ENCODE peak calls at places on chromosome 20, in six cellular contexts. Z is sigmoid colon, Q is lower lobe of right lung, Y is heart right ventricle, T is right lobe of liver, A is prostate gland. B is an unnamed sample. For H3K4me1, the result is how much of the 10 kb centered on the place peaks cover.

GRCh38 chr20:9532069-9532809 is 17.8 kb downstream of the LAMP5 start:
- DNase-seq in A (no peak), T (no peak), Q (no peak), Y (no peak), Z (no peak), B (no peak)

GRCh38 chr20:8583209-8584106 is 451.4 kb downstream of the PLCB1 start:
- DNase-seq in Q (no peak), Z (no peak), T (no peak), Y (no peak), A (no peak), B (no peak)

GRCh38 chr20:32316667-32317066 is 39.2 kb downstream of the KIF3B start:
- DNase-seq in T (no peak), Y (no peak), Q (no peak), Z (no peak), A (no peak), B (no peak)

GRCh38 chr20:38685853-38686473 is 38.3 kb upstream of the SLC32A1 start:
- DNase-seq in Q (no peak), Z (no peak), A (peak), Y (peak), T (peak), B (peak)

GRCh38 chr20:8722277-8722928 is 346.5 kb upstream of the PLCB4 start:
- DNase-seq in A (peak), Y (no peak), Q (no peak), Z (no peak), T (no peak), B (no peak)

GRCh38 chr20:51469046-51469445 is 73.5 kb downstream of the NFATC2 start:
- DNase-seq in Y (no peak), Q (no peak), T (no peak), A (no peak), Z (no peak), B (no peak)

GRCh38 chr20:921020-921419 is 4.9 kb upstream of the ANGPT4 start:
- DNase-seq in A (no peak), Y (no peak), Q (no peak), T (no peak), Z (no peak), B (no peak)

GRCh38 chr20:24995741-24996448 is 3.3 kb upstream of the APMAP start:
- DNase-seq in Y (no peak), A (no peak), Q (no peak), T (no peak), Z (peak), B (no peak)

GRCh38 chr20:61459266-61459665 is 207.2 kb downstream of the CDH4 start:
- DNase-seq in Y (no peak), A (no peak), Z (no peak), Q (no peak), T (no peak), B (no peak)

GRCh38 chr20:35013421-35014411 is 58.0 kb downstream of the MYH7B start:
- DNase-seq in T (no peak), A (no peak), Q (no peak), Y (no peak), Z (no peak), B (no peak)

GRCh38 chr20:11799131-11799800 is 118.4 kb upstream of the BTBD3 start:
- DNase-seq in Q (no peak), Y (no peak), Z (no peak), T (no peak), A (no peak), B (no peak)

GRCh38 chr20:22502731-22503191 is 81.6 kb downstream of the FOXA2 start:
- DNase-seq in Q (no peak), Y (no peak), Z (no peak), A (no peak), T (no peak), B (no peak)

GRCh38 chr20:32282461-32282860 is 5.0 kb downstream of the KIF3B start:
- DNase-seq in A (peak), Y (peak), T (peak), Z (no peak), Q (no peak), B (peak)

GRCh38 chr20:11274137-11274536 is 600.3 kb upstream of the JAG1 start:
- DNase-seq in A (peak), T (no peak), Q (no peak), Z (no peak), Y (no peak), B (no peak)

GRCh38 chr20:8389381-8390368 is 257.6 kb downstream of the PLCB1 start:
- DNase-seq in Q (no peak), Z (no peak), A (no peak), Y (no peak), T (no peak), B (no peak)

GRCh38 chr20:12012241-12013222 is 94.8 kb downstream of the BTBD3 start:
- DNase-seq in T (no peak), Q (no peak), Z (no peak), A (no peak), Y (no peak), B (peak)

GRCh38 chr20:62065669-62066338 is at the start of gene TAF4:
- DNase-seq in Q (peak), T (peak), A (peak), Z (peak), Y (peak), B (peak)

GRCh38 chr20:63734946-63735858 is 1.3 kb upstream of the LIME1 start:
- DNase-seq in Q (no peak), T (peak), Y (no peak), Z (peak), A (no peak), B (peak)

GRCh38 chr20:58475466-58475865 is 39.7 kb downstream of the APCDD1L start:
- DNase-seq in A (no peak), T (no peak), Z (no peak), Y (no peak), Q (no peak), B (no peak)

GRCh38 chr20:11332376-11332775 is 585.3 kb upstream of the BTBD3 start:
- DNase-seq in Y (no peak), T (no peak), Z (no peak), A (no peak), Q (no peak), B (no peak)

GRCh38 chr20:58851221-58851968 is 693 bp upstream of the GNAS-AS1 start:
- DNase-seq in Y (no peak), A (no peak), Z (no peak), T (no peak), Q (no peak), B (no peak)

GRCh38 chr20:15859061-15859460 is 714.2 kb downstream of the KIF16B start:
- DNase-seq in Y (no peak), Z (no peak), A (no peak), T (no peak), Q (no peak), B (no peak)

GRCh38 chr20:41462372-41463161 is 95.9 kb upstream of the EMILIN3 start:
- DNase-seq in Z (no peak), Q (no peak), T (no peak), A (no peak), Y (no peak), B (no peak)

GRCh38 chr20:47379433-47380150 is 23.1 kb upstream of the ZMYND8 start:
- DNase-seq in A (no peak), Y (no peak), T (no peak), Q (no peak), Z (no peak), B (no peak)

GRCh38 chr20:34473262-34473883 is 42.8 kb upstream of the DYNLRB1 start:
- DNase-seq in Q (no peak), A (peak), T (peak), Y (peak), Z (no peak), B (no peak)

GRCh38 chr20:14012671-14013070 is 17.4 kb downstream of the MACROD2 start:
- DNase-seq in T (no peak), A (no peak), Y (no peak), Q (no peak), Z (no peak), B (no peak)

GRCh38 chr20:17823382-17824144 is 123.8 kb downstream of the BANF2 start:
- DNase-seq in Q (no peak), A (no peak), Z (no peak), T (no peak), Y (no peak), B (peak)

GRCh38 chr20:41650221-41650948 is 32.2 kb upstream of the CHD6 start:
- DNase-seq in Q (no peak), A (peak), Y (no peak), T (no peak), Z (no peak), B (peak)

GRCh38 chr20:58162976-58163375 is 65.5 kb downstream of the ANKRD60 start:
- DNase-seq in T (no peak), Q (no peak), A (no peak), Z (no peak), Y (no peak), B (no peak)

GRCh38 chr20:38962898-38963484 is 847 bp downstream of the DHX35 start:
- DNase-seq in Z (no peak), A (no peak), Y (no peak), Q (no peak), T (no peak), B (no peak)

GRCh38 chr20:25259788-25260254 is 11.9 kb downstream of the PYGB start:
- DNase-seq in Z (peak), T (no peak), Q (no peak), Y (no peak), A (no peak), B (no peak)

GRCh38 chr20:21175433-21175832 is 49.6 kb downstream of the KIZ start:
- DNase-seq in A (no peak), Q (no peak), Y (no peak), Z (no peak), T (no peak), B (no peak)

GRCh38 chr20:4569092-4569491 is 152.6 kb upstream of the PRND start:
- DNase-seq in Q (no peak), A (no peak), Z (no peak), T (no peak), Y (no peak), B (no peak)

GRCh38 chr20:8432435-8433148 is 300.5 kb downstream of the PLCB1 start:
- DNase-seq in Y (peak), T (no peak), Q (no peak), A (no peak), Z (no peak), B (no peak)

GRCh38 chr20:37525810-37526209 is 1.9 kb downstream of the BLCAP start:
- DNase-seq in Q (no peak), A (no peak), T (no peak), Y (no peak), Z (no peak), B (no peak)

GRCh38 chr20:46122516-46123481 is 4.7 kb downstream of the CD40 start:
- DNase-seq in Q (no peak), Z (no peak), Y (no peak), T (no peak), A (no peak), B (no peak)

GRCh38 chr20:24423291-24423690 is 46.1 kb upstream of the SYNDIG1 start:
- DNase-seq in Q (no peak), Y (no peak), A (no peak), Z (no peak), T (no peak), B (no peak)

GRCh38 chr20:34062651-34063482 is 49.2 kb downstream of the EIF2S2 start:
- DNase-seq in Q (no peak), Y (no peak), T (no peak), A (no peak), Z (no peak), B (no peak)

GRCh38 chr20:51457281-51457932 is 85.1 kb downstream of the NFATC2 start:
- DNase-seq in Y (peak), Q (no peak), Z (peak), A (peak), T (no peak), B (no peak)

GRCh38 chr20:54132612-54133433 is 41.0 kb downstream of the CYP24A1 start:
- DNase-seq in Y (no peak), T (no peak), Z (peak), A (peak), Q (no peak), B (no peak)

GRCh38 chr20:54129350-54129749 is 44.4 kb downstream of the CYP24A1 start:
- DNase-seq in Z (no peak), T (no peak), Q (no peak), Y (no peak), A (no peak), B (no peak)

GRCh38 chr20:54134445-54135220 is 39.2 kb downstream of the CYP24A1 start:
- DNase-seq in Z (no peak), A (no peak), T (no peak), Q (no peak), Y (no peak), B (no peak)

GRCh38 chr20:54133434-54134427 is 40.1 kb downstream of the CYP24A1 start:
- DNase-seq in T (no peak), Z (no peak), Y (no peak), Q (no peak), A (peak), B (no peak)

DNA sequence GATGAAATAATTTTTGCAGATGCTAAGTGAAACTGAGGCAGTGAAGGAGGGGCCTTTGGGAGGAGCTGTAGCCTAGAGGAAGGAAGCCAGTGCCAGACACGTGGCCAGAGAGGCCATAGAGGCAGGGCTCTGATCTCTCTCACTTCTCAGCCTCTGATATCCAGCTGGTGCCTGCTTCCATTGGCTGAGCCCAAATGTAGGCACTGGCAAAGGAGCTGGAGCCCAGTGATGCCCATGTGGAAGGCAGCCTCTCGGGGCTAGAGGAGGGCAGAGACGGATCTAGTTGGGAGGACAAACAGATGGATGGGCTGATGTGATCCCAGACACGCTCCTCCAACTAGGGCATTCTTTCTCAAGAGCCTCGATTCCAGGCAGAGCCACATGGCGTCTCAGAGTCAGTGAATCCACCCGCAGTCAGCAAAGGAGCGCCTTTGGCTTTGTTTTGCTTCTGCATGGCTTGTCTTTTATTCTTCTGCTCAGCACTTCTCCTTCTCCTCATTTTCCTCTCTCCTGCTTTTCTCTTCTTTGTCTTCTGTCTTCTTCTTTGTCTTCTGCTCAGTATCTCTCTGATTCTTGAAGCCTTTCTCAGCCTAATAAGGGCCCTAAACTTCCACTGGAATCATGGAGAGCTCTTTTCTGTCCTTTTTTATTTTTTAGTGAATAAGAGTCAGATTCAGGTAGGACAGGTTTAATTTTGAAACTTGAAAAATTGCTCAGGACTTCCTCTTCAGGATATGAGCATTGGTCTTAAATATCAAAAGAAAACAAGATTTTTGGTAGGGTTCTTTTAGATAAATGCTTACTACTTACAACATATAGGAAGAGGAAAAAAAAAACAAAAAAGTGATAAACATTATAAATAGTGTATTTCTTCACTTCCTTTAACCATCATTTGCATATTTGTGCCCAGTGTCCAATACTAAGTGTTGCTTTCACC is 41.8 kb downstream of the CYP24A1 start:
- DNase-seq in A (no peak), Z (no peak), Y (no peak), T (no peak), Q (no peak), B (no peak)
- H3K27ac ChIP-seq in A (no peak), Z (no peak), Y (no peak), T (no peak), Q (peak), B (no peak)

GRCh38 chr20:48704761-48705160 is 123.0 kb downstream of the PREX1 start:
- DNase-seq in T (no peak), Z (peak), Q (no peak), Y (no peak), A (no peak), B (no peak)

GRCh38 chr20:48703511-48704219 is 124.1 kb downstream of the PREX1 start:
- DNase-seq in Z (peak), A (no peak), Y (peak), Q (no peak), T (no peak), B (peak)

GRCh38 chr20:48706116-48706656 is 121.6 kb downstream of the PREX1 start:
- DNase-seq in Z (peak), T (no peak), Y (no peak), A (no peak), Q (no peak), B (peak)

GRCh38 chr20:48706710-48707339 is 121.0 kb downstream of the PREX1 start:
- DNase-seq in A (no peak), Y (peak), T (no peak), Q (no peak), Z (peak), B (peak)

DNA sequence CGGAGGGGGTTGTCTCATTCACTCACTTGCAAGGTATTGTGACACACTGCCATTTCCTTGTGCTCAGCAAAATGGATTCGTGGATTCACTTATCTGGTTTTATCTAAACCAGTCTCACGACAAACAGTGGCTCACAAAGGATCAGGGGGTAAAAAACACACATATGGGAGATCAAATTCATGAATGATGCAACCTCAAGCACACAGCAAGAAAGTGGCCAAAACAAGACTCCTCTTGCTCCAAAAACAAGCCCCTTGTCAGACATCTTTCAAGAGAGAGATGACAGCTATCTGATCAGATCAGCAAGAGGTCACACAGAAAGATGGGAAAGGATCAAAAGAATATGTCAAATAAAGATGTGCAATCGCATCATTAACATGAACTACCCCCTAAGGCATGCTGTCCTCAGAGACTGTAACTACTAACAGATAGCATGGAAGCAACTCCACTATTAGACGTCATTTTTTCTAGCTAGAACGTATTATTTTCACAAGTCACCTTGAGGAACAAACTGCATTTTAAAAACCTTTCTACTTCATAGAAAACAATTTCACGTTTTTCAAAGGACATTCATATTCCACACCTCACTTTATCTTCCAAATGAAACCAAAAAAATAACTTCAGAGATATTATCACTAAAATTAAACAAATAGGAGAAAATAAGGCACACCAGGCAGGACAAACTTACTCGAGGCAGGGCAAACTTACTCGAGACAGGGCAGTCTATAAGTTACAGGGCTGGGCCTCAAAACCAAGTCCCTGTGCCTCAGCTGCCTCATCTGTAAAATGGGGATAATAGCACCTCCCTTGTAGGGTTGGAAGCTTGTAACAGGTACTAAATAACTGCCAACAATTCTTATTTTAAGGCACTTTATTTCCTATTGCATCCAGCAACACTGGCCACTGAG is 122.3 kb downstream of the PREX1 start:
- DNase-seq in A (no peak), Z (peak), Q (no peak), T (no peak), Y (no peak), B (no peak)
- H3K4me1 ChIP-seq in A (under half), Z (under half), Q (half or more), T (under half), Y (under half), B (under half)

GRCh38 chr20:44017905-44018683 is 103.4 kb downstream of the TOX2 start:
- DNase-seq in Y (no peak), Z (peak), T (peak), A (peak), Q (peak), B (peak)

GRCh38 chr20:44014807-44015732 is 100.4 kb downstream of the TOX2 start:
- DNase-seq in Y (no peak), Z (no peak), A (no peak), T (no peak), Q (no peak), B (no peak)

GRCh38 chr20:44016525-44016924 is 101.9 kb downstream of the TOX2 start:
- DNase-seq in Z (no peak), A (no peak), Q (no peak), Y (no peak), T (no peak), B (no peak)

GRCh38 chr20:44017211-44017610 is 102.6 kb downstream of the TOX2 start:
- DNase-seq in Q (no peak), Z (no peak), T (no peak), A (no peak), Y (no peak), B (no peak)

GRCh38 chr20:44015733-44016103 is 101.1 kb downstream of the TOX2 start:
- DNase-seq in A (no peak), Z (no peak), Y (no peak), T (no peak), Q (no peak), B (no peak)
- H3K4me3 ChIP-seq in A (no peak), Z (no peak), Y (no peak), T (no peak), Q (no peak), B (no peak)

GRCh38 chr20:53161473-53161872 is 189.3 kb downstream of the TSHZ2 start:
- DNase-seq in Z (no peak), A (no peak), T (no peak), Q (no peak), Y (no peak), B (no peak)

GRCh38 chr20:53163486-53163885 is 191.3 kb downstream of the TSHZ2 start:
- DNase-seq in A (no peak), Q (no peak), Y (no peak), Z (no peak), T (peak), B (no peak)

GRCh38 chr20:53164072-53164471 is 191.9 kb downstream of the TSHZ2 start:
- DNase-seq in Y (no peak), A (no peak), Z (no peak), T (no peak), Q (no peak), B (no peak)

GRCh38 chr20:53161073-53161472 is 188.9 kb downstream of the TSHZ2 start:
- DNase-seq in T (no peak), Z (no peak), A (no peak), Y (no peak), Q (no peak), B (no peak)

GRCh38 chr20:53162251-53162835 is 190.2 kb downstream of the TSHZ2 start:
- DNase-seq in Z (peak), Y (no peak), Q (no peak), A (peak), T (peak), B (no peak)
- H3K27ac ChIP-seq in Z (no peak), Y (no peak), Q (no peak), A (no peak), T (peak), B (no peak)